ENCODE peak calls at places on chromosome 21, in four cellular contexts. E is HS-27A, Z is GM03348, N is progenitor cell of endocrine pancreas. A is an unnamed sample.

GRCh38 chr21:45874716-45875415 is 106.7 kb upstream of the COL6A1 start:
- DNase-seq in E (peak), Z (peak), N (no peak), A (peak)

GRCh38 chr21:32771134-32771523 is 426 bp downstream of the PAXBP1 start:
- DNase-seq in N (peak), Z (peak), E (peak), A (peak)

GRCh38 chr21:36483095-36483494 is 3.2 kb upstream of the CLDN14 start:
- DNase-seq in E (no peak), Z (no peak), N (no peak), A (no peak)

GRCh38 chr21:41801256-41801655 is 34.4 kb upstream of the RIPK4 start:
- DNase-seq in Z (no peak), N (no peak), E (no peak), A (no peak)

GRCh38 chr21:44790401-44790800 is 11.2 kb downstream of the UBE2G2 start:
- DNase-seq in Z (no peak), E (no peak), N (no peak), A (no peak)

GRCh38 chr21:27164208-27165172 is 197.6 kb upstream of the ADAMTS5 start:
- DNase-seq in E (no peak), Z (no peak), N (no peak), A (no peak)

GRCh38 chr21:18549214-18549905 is 145.8 kb upstream of the TMPRSS15 start:
- DNase-seq in Z (no peak), N (no peak), E (peak), A (no peak)

GRCh38 chr21:45280178-45280821 is 7.4 kb downstream of the POFUT2 start:
- DNase-seq in N (no peak), E (no peak), Z (no peak), A (peak)

GRCh38 chr21:15729346-15729673 is 472 bp upstream of the USP25 start:
- DNase-seq in E (no peak), Z (no peak), N (no peak), A (no peak)